ENCODE peak calls at places on chromosomes 7 and 10, in six cellular contexts. C, Y, X, T, B and L are unnamed samples.

GRCh38 chr7:98815313-98815712 is 54.5 kb downstream of the TMEM130 start:
- DNase-seq in B (no peak), Y (no peak), C (no peak), X (no peak), T (no peak), L (no peak)

GRCh38 chr7:44257618-44258422 is 57.0 kb downstream of the YKT6 start:
- DNase-seq in Y (peak; percentile 30), T (peak; percentile 78), B (peak; percentile 26), C (no peak), X (peak; percentile 97), L (peak; percentile 59)

GRCh38 chr7:18212788-18213187 is 185.1 kb upstream of the PRPS1L1 start:
- DNase-seq in X (no peak), T (no peak), C (no peak), Y (no peak), B (peak; percentile 26), L (no peak)

GRCh38 chr7:41470081-41470480 is 232.8 kb downstream of the INHBA start:
- DNase-seq in X (no peak), B (no peak), Y (no peak), T (no peak), C (no peak), L (no peak)

GRCh38 chr7:3673524-3673923 is 372.5 kb downstream of the SDK1 start:
- DNase-seq in Y (peak; percentile 33), B (no peak), X (no peak), T (peak; percentile 24), C (no peak), L (peak; percentile 66)

GRCh38 chr10:201328-201771 is 66.1 kb downstream of the ZMYND11 start:
- DNase-seq in B (no peak), X (no peak), T (no peak), C (no peak), Y (no peak), L (no peak)

GRCh38 chr7:29914180-29914579 is 75.4 kb downstream of the SCRN1 start:
- DNase-seq in Y (no peak), X (no peak), T (no peak), C (no peak), B (no peak), L (no peak)

GRCh38 chr10:21926949-21927348 is 76.6 kb downstream of the DNAJC1 start:
- DNase-seq in X (no peak), C (peak; percentile 29), B (peak; percentile 76), Y (no peak), T (no peak), L (peak; percentile 61)

GRCh38 chr10:57098146-57098545 is 737.1 kb upstream of the ZWINT start:
- DNase-seq in C (no peak), B (no peak), X (no peak), T (no peak), Y (no peak), L (no peak)

GRCh38 chr10:23343591-23344225 is 889 bp downstream of the C10orf67 start:
- DNase-seq in C (no peak), Y (peak; percentile 26), B (no peak), T (peak; percentile 70), X (peak; percentile 93), L (peak; percentile 81)

GRCh38 chr7:135575296-135575695 is 17.6 kb downstream of the NUP205 start:
- DNase-seq in B (no peak), X (no peak), Y (no peak), T (no peak), C (no peak), L (no peak)

GRCh38 chr7:37448637-37449331 is at the start of gene ELMO1:
- DNase-seq in B (no peak), Y (peak; percentile 70), C (peak; percentile 76), T (peak; percentile 80), X (peak; percentile 92), L (no peak)

GRCh38 chr7:95843286-95843685 is 70.9 kb downstream of the DYNC1I1 start:
- DNase-seq in Y (no peak), B (no peak), T (no peak), X (no peak), C (no peak), L (no peak)

GRCh38 chr10:132615346-132616169 is 78.0 kb downstream of the INPP5A start:
- DNase-seq in Y (no peak), C (no peak), T (no peak), X (peak; percentile 40), B (no peak), L (no peak)

GRCh38 chr7:15086882-15087281 is 184.3 kb upstream of the DGKB start:
- DNase-seq in Y (no peak), C (no peak), T (no peak), B (no peak), X (no peak), L (no peak)

GRCh38 chr7:32500922-32501341 is 5.6 kb downstream of the AVL9 start:
- DNase-seq in Y (no peak), B (peak; percentile 39), X (no peak), T (no peak), C (no peak), L (no peak)

GRCh38 chr7:116171094-116171493 is 39.2 kb upstream of the TES start:
- DNase-seq in T (no peak), B (no peak), Y (no peak), C (no peak), X (no peak), L (no peak)

GRCh38 chr10:104559935-104560334 is 81.2 kb upstream of the SORCS3 start:
- DNase-seq in B (no peak), Y (no peak), T (no peak), X (no peak), C (no peak), L (no peak)

GRCh38 chr7:107035446-107035845 is 9.1 kb upstream of the PRKAR2B start:
- DNase-seq in C (peak; percentile 43), Y (no peak), X (no peak), B (peak; percentile 73), T (no peak), L (no peak)

GRCh38 chr10:35346248-35346647 is 9.9 kb downstream of the CCNY start:
- DNase-seq in B (no peak), Y (no peak), C (no peak), T (no peak), X (no peak), L (no peak)

GRCh38 chr7:84021292-84021898 is 173.2 kb downstream of the SEMA3A start:
- DNase-seq in C (no peak), T (no peak), B (no peak), X (no peak), Y (no peak), L (no peak)

GRCh38 chr7:85237721-85238120 is 50.9 kb upstream of the SEMA3D start:
- DNase-seq in B (no peak), C (no peak), Y (no peak), X (no peak), T (no peak), L (no peak)

GRCh38 chr7:28500143-28500542 is 87.8 kb downstream of the CREB5 start:
- DNase-seq in T (no peak), C (no peak), X (no peak), Y (no peak), B (no peak), L (no peak)

GRCh38 chr7:5276611-5277010 is 6.1 kb upstream of the SLC29A4 start:
- DNase-seq in C (no peak), Y (no peak), B (no peak), T (no peak), X (no peak), L (no peak)

GRCh38 chr7:130365511-130366441 is 14.5 kb upstream of the CPA1 start:
- DNase-seq in B (peak; percentile 78), X (no peak), C (no peak), Y (no peak), T (no peak), L (no peak)

GRCh38 chr10:65360497-65360896 is 1565.3 kb upstream of the LRRTM3 start:
- DNase-seq in T (no peak), X (no peak), C (no peak), B (no peak), Y (no peak), L (no peak)

GRCh38 chr10:65355141-65355680 is 1570.6 kb upstream of the LRRTM3 start:
- DNase-seq in T (no peak), C (no peak), B (no peak), X (no peak), Y (no peak), L (no peak)

DNA sequence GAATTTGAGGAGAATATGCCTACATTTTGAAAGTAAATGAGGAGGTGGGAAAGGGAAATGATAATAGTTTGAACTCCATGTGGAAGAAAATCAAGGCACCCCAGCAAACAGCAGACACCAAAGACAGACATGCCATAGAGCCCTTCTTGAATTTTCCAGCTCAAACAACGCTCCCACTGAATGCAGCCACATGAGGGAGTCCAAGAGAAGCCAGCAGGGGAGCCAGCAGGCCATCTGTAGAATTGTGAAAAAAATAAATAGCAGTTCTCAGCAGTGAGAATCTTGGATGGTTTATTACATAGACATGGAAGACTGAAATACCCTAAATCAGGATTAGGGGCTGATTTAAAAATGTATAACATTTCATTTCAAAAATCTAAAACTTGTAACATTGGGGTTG is 1567.3 kb upstream of the LRRTM3 start:
- DNase-seq in B (no peak), T (no peak), X (no peak), Y (no peak), C (no peak), L (peak; percentile 46)
- TF ChIP-seq CTCF in B (no peak), T (peak; percentile 50), X (no peak), Y (no peak), C (peak; percentile 38), L (peak; percentile 40)

GRCh38 chr7:128672927-128673517 is 930 bp downstream of the GARIN1A start:
- DNase-seq in Y (no peak), X (no peak), B (no peak), C (no peak), T (no peak), L (no peak)
- TF ChIP-seq CTCF in Y (no peak), X (peak; percentile 25), B (peak; percentile 71), C (peak; percentile 33), T (peak; percentile 49), L (no peak)

GRCh38 chr10:71765176-71765906 is 8.0 kb downstream of the VSIR start:
- DNase-seq in X (no peak), Y (no peak), C (no peak), T (peak; percentile 81), B (no peak), L (no peak)

GRCh38 chr10:71761541-71762113 is 11.7 kb downstream of the VSIR start:
- DNase-seq in Y (no peak), C (no peak), X (no peak), T (no peak), B (no peak), L (no peak)

GRCh38 chr10:71763352-71764127 is 9.8 kb downstream of the VSIR start:
- DNase-seq in Y (no peak), T (no peak), C (no peak), X (no peak), B (no peak), L (no peak)

GRCh38 chr10:71761105-71761511 is 12.2 kb downstream of the VSIR start:
- DNase-seq in C (no peak), Y (no peak), T (no peak), X (no peak), B (no peak), L (no peak)

DNA sequence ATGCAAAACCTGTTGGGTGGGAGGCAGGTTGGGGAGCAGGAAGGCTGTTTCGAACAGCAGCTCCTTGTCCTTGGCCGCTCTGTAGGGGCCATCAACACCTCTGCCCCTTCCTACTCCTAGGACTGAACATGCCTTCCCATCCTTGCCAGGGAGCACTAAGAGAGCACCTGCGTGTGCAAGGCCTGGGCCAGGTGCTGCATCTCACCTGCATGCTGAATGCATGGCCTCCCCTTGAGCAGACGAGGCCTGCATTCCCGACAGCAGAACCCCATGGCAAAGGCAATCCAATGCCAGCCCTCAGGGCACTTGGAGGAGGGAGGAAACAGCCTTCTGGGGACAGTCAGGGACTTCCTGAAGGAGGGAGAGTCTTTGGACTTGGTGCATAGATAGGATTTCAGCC is 11.0 kb downstream of the VSIR start:
- DNase-seq in C (no peak), Y (no peak), T (no peak), X (no peak), B (no peak), L (no peak)
- TF ChIP-seq CTCF in C (no peak), Y (no peak), T (no peak), X (no peak), B (no peak), L (no peak)

GRCh38 chr10:90658791-90659190 is 199.0 kb downstream of the HTR7 start:
- DNase-seq in T (no peak), Y (no peak), X (no peak), B (no peak), C (no peak), L (no peak)
- TF ChIP-seq CTCF in T (no peak), Y (no peak), X (no peak), B (peak; percentile 30), C (no peak), L (no peak)